ENCODE peak calls at places on chromosomes 3 and 15, in four cellular contexts. One of them, this sample, is unnamed.

GRCh38 chr3:143037867-143038266 is 36.5 kb downstream of the U2SURP start:
- DNase-seq in stimulated activated CD4-positive, alpha-beta T cell treated with anti-CD3 and anti-CD28 coated beads, Interleukin-4, amount 100 ng/mL, for 48 hours: no peak
- DNase-seq in GM03348: no peak
- DNase-seq in activated T-cell treated with anti-CD3 and anti-CD28 coated beads for 4 hours: no peak
- DNase-seq in this sample: no peak

GRCh38 chr3:50525987-50526386 is 22.6 kb upstream of the CACNA2D2 start:
- DNase-seq in stimulated activated CD4-positive, alpha-beta T cell treated with anti-CD3 and anti-CD28 coated beads, Interleukin-4, amount 100 ng/mL, for 48 hours: peak; percentile 62
- DNase-seq in GM03348: peak; percentile 65
- DNase-seq in activated T-cell treated with anti-CD3 and anti-CD28 coated beads for 4 hours: peak; percentile 31
- DNase-seq in this sample: peak; percentile 26

GRCh38 chr3:88105325-88105724 is 44.4 kb upstream of the C3orf38 start:
- DNase-seq in stimulated activated CD4-positive, alpha-beta T cell treated with anti-CD3 and anti-CD28 coated beads, Interleukin-4, amount 100 ng/mL, for 48 hours: no peak
- DNase-seq in GM03348: peak; percentile 2
- DNase-seq in activated T-cell treated with anti-CD3 and anti-CD28 coated beads for 4 hours: no peak
- DNase-seq in this sample: no peak

GRCh38 chr3:172405914-172406313 is 42.3 kb downstream of the GHSR start:
- DNase-seq in stimulated activated CD4-positive, alpha-beta T cell treated with anti-CD3 and anti-CD28 coated beads, Interleukin-4, amount 100 ng/mL, for 48 hours: no peak
- DNase-seq in GM03348: no peak
- DNase-seq in activated T-cell treated with anti-CD3 and anti-CD28 coated beads for 4 hours: no peak
- DNase-seq in this sample: no peak

GRCh38 chr15:81118361-81118760 is 15.7 kb upstream of the CFAP161 start:
- DNase-seq in stimulated activated CD4-positive, alpha-beta T cell treated with anti-CD3 and anti-CD28 coated beads, Interleukin-4, amount 100 ng/mL, for 48 hours: no peak
- DNase-seq in GM03348: no peak
- DNase-seq in activated T-cell treated with anti-CD3 and anti-CD28 coated beads for 4 hours: no peak
- DNase-seq in this sample: no peak

GRCh38 chr15:64305261-64305660 is 50.7 kb downstream of the CSNK1G1 start:
- DNase-seq in stimulated activated CD4-positive, alpha-beta T cell treated with anti-CD3 and anti-CD28 coated beads, Interleukin-4, amount 100 ng/mL, for 48 hours: no peak
- DNase-seq in GM03348: no peak
- DNase-seq in activated T-cell treated with anti-CD3 and anti-CD28 coated beads for 4 hours: no peak
- DNase-seq in this sample: no peak

GRCh38 chr3:9223683-9224082 is 25.8 kb downstream of the SRGAP3 start:
- DNase-seq in stimulated activated CD4-positive, alpha-beta T cell treated with anti-CD3 and anti-CD28 coated beads, Interleukin-4, amount 100 ng/mL, for 48 hours: no peak
- DNase-seq in GM03348: no peak
- DNase-seq in activated T-cell treated with anti-CD3 and anti-CD28 coated beads for 4 hours: no peak
- DNase-seq in this sample: no peak

GRCh38 chr3:143855183-143855582 is 6.9 kb upstream of the SLC9A9 start:
- DNase-seq in stimulated activated CD4-positive, alpha-beta T cell treated with anti-CD3 and anti-CD28 coated beads, Interleukin-4, amount 100 ng/mL, for 48 hours: no peak
- DNase-seq in GM03348: no peak
- DNase-seq in activated T-cell treated with anti-CD3 and anti-CD28 coated beads for 4 hours: no peak
- DNase-seq in this sample: no peak

GRCh38 chr3:43753743-43754142 is 63.0 kb downstream of the ABHD5 start:
- DNase-seq in stimulated activated CD4-positive, alpha-beta T cell treated with anti-CD3 and anti-CD28 coated beads, Interleukin-4, amount 100 ng/mL, for 48 hours: no peak
- DNase-seq in GM03348: peak; percentile 39
- DNase-seq in activated T-cell treated with anti-CD3 and anti-CD28 coated beads for 4 hours: no peak
- DNase-seq in this sample: no peak

GRCh38 chr3:155912574-155913190 is 42.2 kb downstream of the GMPS start:
- DNase-seq in stimulated activated CD4-positive, alpha-beta T cell treated with anti-CD3 and anti-CD28 coated beads, Interleukin-4, amount 100 ng/mL, for 48 hours: no peak
- DNase-seq in GM03348: peak; percentile 59
- DNase-seq in activated T-cell treated with anti-CD3 and anti-CD28 coated beads for 4 hours: no peak
- DNase-seq in this sample: no peak

GRCh38 chr3:31917303-31917903 is 63.7 kb downstream of the OSBPL10 start:
- DNase-seq in stimulated activated CD4-positive, alpha-beta T cell treated with anti-CD3 and anti-CD28 coated beads, Interleukin-4, amount 100 ng/mL, for 48 hours: no peak
- DNase-seq in GM03348: no peak
- DNase-seq in activated T-cell treated with anti-CD3 and anti-CD28 coated beads for 4 hours: no peak
- DNase-seq in this sample: no peak

GRCh38 chr15:53522878-53523455 is 236.5 kb downstream of the WDR72 start:
- DNase-seq in stimulated activated CD4-positive, alpha-beta T cell treated with anti-CD3 and anti-CD28 coated beads, Interleukin-4, amount 100 ng/mL, for 48 hours: no peak
- DNase-seq in GM03348: no peak
- DNase-seq in activated T-cell treated with anti-CD3 and anti-CD28 coated beads for 4 hours: no peak
- DNase-seq in this sample: no peak

This sample was measured in activated CD4-positive, alpha-beta T cell treated with anti-CD3 and anti-CD28 coated beads for 4 hours.